ENCODE peak calls at places on chromosomes 2 and 18, in ten cellular contexts. L is sigmoid colon, A is stomach, B is Panc1, S is GM12892, G is transverse colon, Z is prostate gland, C is HepG2, K is esophagus muscularis mucosa, T is HL-60. M is an unnamed sample.

GRCh38 chr18:47095810-47096209 is 54.5 kb downstream of the HDHD2 start:
- DNase-seq in L (no peak), A (no peak), B (no peak), S (no peak), G (no peak), Z (no peak), C (peak), K (no peak), T (no peak), M (no peak)

GRCh38 chr2:169799555-169799954 is 884 bp downstream of the SSB start:
- DNase-seq in L (no peak), A (no peak), B (no peak), S (no peak), G (no peak), Z (no peak), C (peak), K (no peak), T (peak), M (no peak)

GRCh38 chr2:194345347-194345746 is 1311.7 kb upstream of the SLC39A10 start:
- DNase-seq in L (no peak), A (no peak), B (no peak), S (no peak), G (no peak), Z (no peak), C (no peak), K (no peak), T (no peak), M (no peak)

GRCh38 chr2:130767408-130767775 is 12.1 kb downstream of the AMER3 start:
- DNase-seq in L (no peak), A (no peak), B (no peak), S (no peak), G (no peak), Z (no peak), C (no peak), K (no peak), T (no peak), M (no peak)

GRCh38 chr2:121727950-121728349 is 8.7 kb downstream of the NIFK start:
- DNase-seq in L (no peak), A (no peak), B (no peak), S (no peak), G (no peak), Z (no peak), C (no peak), K (no peak), T (no peak), M (no peak)

GRCh38 chr2:101047075-101047766 is 45.1 kb downstream of the RPL31 start:
- DNase-seq in L (no peak), A (peak), B (no peak), S (no peak), G (no peak), Z (peak), C (no peak), K (no peak), T (no peak), M (no peak)

GRCh38 chr2:46836295-46837111 is 79.1 kb downstream of the MCFD2 start:
- DNase-seq in L (no peak), A (peak), B (no peak), S (no peak), G (no peak), Z (no peak), C (no peak), K (no peak), T (no peak), M (no peak)

GRCh38 chr2:225041871-225042799 is at the start of gene DOCK10:
- DNase-seq in L (no peak), A (peak), B (no peak), S (peak), G (peak), Z (no peak), C (no peak), K (no peak), T (peak), M (peak)

GRCh38 chr2:161005170-161005569 is 155.1 kb upstream of the TANK start:
- DNase-seq in L (no peak), A (no peak), B (no peak), S (no peak), G (no peak), Z (no peak), C (no peak), K (no peak), T (no peak), M (no peak)

GRCh38 chr2:212843409-212844199 is 305.0 kb upstream of the ERBB4 start:
- DNase-seq in L (no peak), A (no peak), B (no peak), S (no peak), G (no peak), Z (no peak), C (no peak), K (no peak), T (no peak), M (no peak)

GRCh38 chr2:69742170-69742952 is 427 bp downstream of the ANXA4 start:
- DNase-seq in L (peak), A (no peak), B (no peak), S (no peak), G (no peak), Z (peak), C (no peak), K (no peak), T (no peak), M (no peak)

GRCh38 chr2:17667898-17668297 is 85.7 kb downstream of the SMC6 start:
- DNase-seq in L (no peak), A (no peak), B (no peak), S (no peak), G (no peak), Z (no peak), C (no peak), K (no peak), T (no peak), M (no peak)

GRCh38 chr18:70288851-70289328 is at the start of gene SOCS6:
- DNase-seq in L (peak), A (peak), B (no peak), S (peak), G (peak), Z (peak), C (no peak), K (no peak), T (peak), M (peak)

GRCh38 chr2:36556847-36557246 is 41.1 kb downstream of the FEZ2 start:
- DNase-seq in L (no peak), A (no peak), B (no peak), S (no peak), G (no peak), Z (no peak), C (no peak), K (no peak), T (no peak), M (no peak)

GRCh38 chr2:9053534-9053931 is 50.0 kb upstream of the MBOAT2 start:
- DNase-seq in L (no peak), A (no peak), B (no peak), S (no peak), G (no peak), Z (no peak), C (no peak), K (no peak), T (no peak), M (no peak)

GRCh38 chr2:200447139-200447855 is 62.6 kb downstream of the KCTD18 start:
- DNase-seq in L (no peak), A (no peak), B (no peak), S (no peak), G (no peak), Z (no peak), C (no peak), K (no peak), T (no peak), M (no peak)

GRCh38 chr18:8860845-8861642 is 155.7 kb downstream of the MTCL1 start:
- DNase-seq in L (no peak), A (no peak), B (no peak), S (no peak), G (no peak), Z (no peak), C (no peak), K (no peak), T (no peak), M (no peak)

GRCh38 chr2:199458806-199459285 is 1.1 kb upstream of the SATB2 start:
- DNase-seq in L (no peak), A (no peak), B (no peak), S (no peak), G (no peak), Z (no peak), C (no peak), K (peak), T (peak), M (peak)

GRCh38 chr2:154762638-154763037 is 64.1 kb downstream of the KCNJ3 start:
- DNase-seq in L (no peak), A (no peak), B (no peak), S (no peak), G (no peak), Z (no peak), C (no peak), K (no peak), T (no peak), M (no peak)

GRCh38 chr2:26982102-26982742 is 11.8 kb downstream of the MAPRE3 start:
- DNase-seq in L (peak), A (peak), B (no peak), S (no peak), G (peak), Z (peak), C (peak), K (peak), T (no peak), M (peak)

GRCh38 chr18:1383465-1383864 is 478.8 kb downstream of the ADCYAP1 start:
- DNase-seq in L (no peak), A (no peak), B (no peak), S (no peak), G (no peak), Z (no peak), C (no peak), K (no peak), T (no peak), M (no peak)

GRCh38 chr2:217691920-217692666 is 310.7 kb downstream of the TNS1 start:
- DNase-seq in L (peak), A (no peak), B (no peak), S (no peak), G (no peak), Z (no peak), C (no peak), K (peak), T (no peak), M (no peak)

GRCh38 chr2:109351164-109351756 is 222.3 kb downstream of the SH3RF3 start:
- DNase-seq in L (peak), A (peak), B (no peak), S (no peak), G (peak), Z (peak), C (no peak), K (peak), T (no peak), M (no peak)

GRCh38 chr2:132424526-132425121 is 8.0 kb downstream of the GPR39 start:
- DNase-seq in L (no peak), A (no peak), B (no peak), S (no peak), G (no peak), Z (no peak), C (peak), K (peak), T (no peak), M (no peak)

GRCh38 chr2:109171444-109172334 is 42.7 kb downstream of the SH3RF3 start:
- DNase-seq in L (peak), A (peak), B (no peak), S (no peak), G (peak), Z (peak), C (no peak), K (no peak), T (no peak), M (no peak)

GRCh38 chr2:229777716-229778115 is 63.4 kb upstream of the DNER start:
- DNase-seq in L (no peak), A (no peak), B (no peak), S (no peak), G (no peak), Z (no peak), C (no peak), K (no peak), T (no peak), M (no peak)

GRCh38 chr2:172427256-172427989 is at the start of gene ITGA6:
- DNase-seq in L (no peak), A (peak), B (no peak), S (peak), G (peak), Z (peak), C (peak), K (no peak), T (peak), M (peak)
- TF ChIP-seq POLR2AphosphoS5 in L (peak), A (peak), B (peak), S (no peak), G (peak), Z (peak), C (peak), K (peak), T (peak), M (no peak)

GRCh38 chr2:226352941-226353558 is 446.6 kb downstream of the IRS1 start:
- DNase-seq in L (no peak), A (no peak), B (no peak), S (no peak), G (no peak), Z (no peak), C (no peak), K (no peak), T (no peak), M (no peak)
- TF ChIP-seq POLR2AphosphoS5 in L (no peak), A (no peak), B (no peak), S (no peak), G (no peak), Z (no peak), C (no peak), K (no peak), T (no peak), M (no peak)

GRCh38 chr2:165070089-165070488 is 114.8 kb upstream of the SLC38A11 start:
- DNase-seq in L (no peak), A (no peak), B (no peak), S (no peak), G (no peak), Z (no peak), C (no peak), K (no peak), T (no peak), M (no peak)

GRCh38 chr2:165069131-165069530 is 113.8 kb upstream of the SLC38A11 start:
- DNase-seq in L (no peak), A (no peak), B (no peak), S (no peak), G (no peak), Z (no peak), C (no peak), K (no peak), T (no peak), M (no peak)

GRCh38 chr2:165064743-165065142 is 109.4 kb upstream of the SLC38A11 start:
- DNase-seq in L (no peak), A (no peak), B (no peak), S (no peak), G (no peak), Z (no peak), C (no peak), K (no peak), T (no peak), M (no peak)

DNA sequence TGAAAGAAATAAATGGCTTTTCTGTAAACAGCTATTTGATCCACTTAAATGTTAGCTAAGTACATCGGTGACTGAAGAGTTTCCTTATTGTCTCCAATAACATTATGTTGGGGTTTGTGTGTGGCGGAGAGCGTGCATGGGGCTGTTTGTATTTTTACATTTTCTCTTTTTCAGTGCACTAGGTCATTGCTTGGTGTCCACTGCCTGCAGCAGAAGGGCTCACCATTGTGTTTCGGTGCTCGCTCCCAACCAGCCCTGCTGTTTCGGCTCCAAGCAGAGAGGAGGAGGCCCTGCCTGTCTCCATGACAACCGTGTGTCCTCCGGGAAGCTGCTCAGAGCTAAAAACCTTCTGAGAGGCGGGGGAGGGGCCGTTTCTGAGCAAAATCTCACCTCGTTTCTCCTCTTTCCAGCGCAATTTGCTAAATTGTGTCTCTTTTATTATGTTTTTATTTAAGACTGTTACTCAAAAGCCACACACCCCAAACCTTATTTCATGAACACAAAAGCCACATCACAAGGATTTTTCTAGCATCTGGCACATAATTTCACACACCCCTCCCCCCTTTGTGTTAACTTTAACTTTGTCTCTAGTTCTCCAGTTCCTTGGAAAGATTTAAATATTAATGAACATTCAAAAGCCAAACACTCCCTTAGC is 112.8 kb upstream of the SLC38A11 start:
- DNase-seq in L (no peak), A (no peak), B (no peak), S (no peak), G (no peak), Z (no peak), C (no peak), K (no peak), T (no peak), M (no peak)
- TF ChIP-seq POLR2AphosphoS5 in L (no peak), A (no peak), B (no peak), S (no peak), G (no peak), Z (no peak), C (no peak), K (no peak), T (no peak), M (no peak)

GRCh38 chr2:75560768-75561565 is at the start of gene EVA1A:
- DNase-seq in L (no peak), A (no peak), B (no peak), S (peak), G (peak), Z (peak), C (peak), K (peak), T (no peak), M (peak)
- TF ChIP-seq POLR2AphosphoS5 in L (no peak), A (no peak), B (no peak), S (no peak), G (no peak), Z (no peak), C (peak), K (no peak), T (no peak), M (no peak)

DNA sequence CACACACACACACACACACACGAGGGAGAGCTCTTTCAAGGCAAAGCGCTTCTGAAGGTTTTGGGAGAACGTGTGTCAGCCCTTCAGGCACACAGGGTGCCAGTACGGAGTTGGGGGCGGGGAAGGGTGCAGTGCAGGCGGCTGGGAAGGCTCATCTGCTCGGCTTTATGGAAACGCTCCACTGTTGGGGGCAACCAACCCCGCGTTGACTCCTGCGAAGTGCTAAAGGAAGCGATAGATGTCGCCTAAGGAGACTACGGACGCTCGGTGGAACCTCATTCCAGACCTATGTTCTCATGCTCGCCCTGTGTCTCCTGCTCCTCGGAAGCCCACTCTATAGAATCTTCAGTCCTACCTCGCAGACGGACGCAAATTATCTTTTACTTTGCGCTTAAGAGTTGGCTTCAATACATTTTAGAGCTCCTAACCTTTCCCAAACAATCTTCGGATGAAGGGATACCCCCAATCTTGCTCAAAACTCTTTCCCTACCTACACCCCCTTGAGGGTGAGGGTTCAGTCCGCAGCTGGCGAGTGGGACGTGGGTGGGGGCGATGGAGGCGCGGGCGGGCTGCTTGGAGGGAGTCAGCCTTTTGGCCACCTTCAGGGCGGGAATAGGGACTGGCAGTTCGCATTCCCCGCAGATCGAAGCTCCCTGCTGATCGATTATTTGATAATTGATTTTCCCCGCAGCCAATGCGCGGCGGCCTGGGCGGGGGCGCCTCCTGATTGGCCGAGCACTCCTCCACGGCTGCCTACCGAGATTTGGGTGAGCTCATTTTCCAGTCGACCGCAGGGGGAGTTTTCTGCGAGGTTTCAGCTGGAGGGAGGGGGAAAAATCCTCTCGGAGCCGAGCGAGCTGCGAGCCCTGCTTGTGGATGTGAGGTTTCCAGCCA is 1.9 kb upstream of the MEIS1 start:
- DNase-seq in L (peak), A (peak), B (peak), S (no peak), G (peak), Z (peak), C (peak), K (no peak), T (no peak), M (no peak)
- TF ChIP-seq POLR2AphosphoS5 in L (peak), A (peak), B (no peak), S (no peak), G (peak), Z (peak), C (peak), K (peak), T (no peak), M (no peak)

DNA sequence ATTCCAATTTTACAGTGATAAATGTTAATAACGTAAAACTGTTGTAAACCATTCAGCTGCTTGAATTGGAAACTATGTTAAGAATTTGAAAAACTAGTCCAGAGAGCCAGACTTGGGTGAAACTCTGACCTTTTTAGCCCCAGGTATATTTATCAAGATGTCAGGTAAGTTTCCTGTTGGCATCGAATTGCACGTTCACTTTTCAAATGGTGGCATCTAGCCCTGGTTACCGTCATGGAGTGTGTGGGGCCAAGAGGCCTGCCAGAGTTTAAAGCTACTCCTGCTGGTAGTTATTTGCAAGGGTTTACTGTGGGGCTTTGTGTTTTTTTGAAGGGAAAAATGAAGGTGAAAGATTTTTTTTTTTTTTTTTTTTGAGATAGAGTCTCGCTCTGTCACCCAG is 109.9 kb downstream of the WDSUB1 start:
- DNase-seq in L (no peak), A (no peak), B (no peak), S (no peak), G (no peak), Z (no peak), C (no peak), K (no peak), T (no peak), M (no peak)
- TF ChIP-seq POLR2AphosphoS5 in L (no peak), A (no peak), B (no peak), S (no peak), G (no peak), Z (no peak), C (no peak), K (peak), T (no peak), M (no peak)

GRCh38 chr2:73418343-73418742 is 32.7 kb downstream of the ALMS1 start:
- DNase-seq in L (peak), A (peak), B (no peak), S (no peak), G (peak), Z (peak), C (no peak), K (no peak), T (no peak), M (no peak)
- TF ChIP-seq POLR2AphosphoS5 in L (no peak), A (no peak), B (no peak), S (no peak), G (no peak), Z (no peak), C (no peak), K (peak), T (no peak), M (no peak)

DNA sequence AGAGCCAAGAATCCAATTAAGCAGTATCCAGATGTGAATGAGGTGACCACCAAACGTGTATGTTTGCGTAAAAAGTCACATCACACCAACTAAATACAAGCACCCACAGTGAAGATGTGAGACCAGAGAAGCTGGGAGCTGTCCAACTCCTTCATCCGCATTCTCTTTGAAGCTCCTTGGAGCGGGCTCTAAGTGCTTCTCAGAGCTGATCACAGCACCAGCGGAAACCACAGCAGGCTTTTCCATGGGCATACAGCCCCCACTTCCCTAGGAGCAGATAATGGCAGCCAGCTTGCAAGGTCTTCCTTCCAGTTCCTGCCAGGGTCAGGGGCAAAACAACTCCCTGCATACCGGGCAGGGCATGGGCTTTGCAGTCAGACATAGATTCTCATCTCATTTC is 36.4 kb downstream of the REEP1 start:
- DNase-seq in L (peak), A (no peak), B (no peak), S (no peak), G (no peak), Z (no peak), C (no peak), K (no peak), T (no peak), M (no peak)
- TF ChIP-seq POLR2AphosphoS5 in L (no peak), A (no peak), B (no peak), S (no peak), G (no peak), Z (no peak), C (no peak), K (no peak), T (no peak), M (no peak)

DNA sequence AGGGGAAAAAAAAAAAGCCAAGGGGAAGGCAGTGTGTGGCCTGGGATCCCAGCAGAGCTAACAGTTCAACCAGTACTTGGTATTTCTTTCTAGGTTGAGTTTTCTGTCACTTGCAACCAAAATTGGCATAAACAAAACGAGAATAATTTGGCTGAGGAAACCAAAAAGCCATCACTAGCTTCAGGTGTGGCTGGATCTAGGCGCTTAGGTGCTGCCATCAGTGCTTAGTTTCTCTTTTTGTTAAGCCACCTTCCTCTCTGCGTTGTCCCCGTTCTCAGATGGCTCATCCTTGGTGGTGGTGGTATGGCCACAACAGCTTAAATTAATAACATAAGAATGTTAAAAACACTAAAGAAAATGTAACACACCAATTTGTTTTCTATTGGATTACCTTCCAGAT is 2.4 kb downstream of the EFHD1 start:
- DNase-seq in L (no peak), A (no peak), B (no peak), S (no peak), G (no peak), Z (no peak), C (no peak), K (no peak), T (no peak), M (no peak)
- TF ChIP-seq POLR2AphosphoS5 in L (no peak), A (no peak), B (no peak), S (no peak), G (no peak), Z (no peak), C (no peak), K (no peak), T (no peak), M (no peak)

M was measured in GM12891.